ENCODE peak calls at places on chromosomes 4 and X, in nine cellular contexts. U is progenitor cell of endocrine pancreas; Z is COLO829; J is mesendoderm; P is astrocyte of the spinal cord; S is glomerular endothelial cell; N is stimulated activated CD8-positive, alpha-beta memory T cell treated with anti-CD3 and anti-CD28 coated beads, Interleukin-7, amount 100 ng/mL, for 1 hour; V is ELR; L is brain microvascular endothelial cell. I is an unnamed sample.

GRCh38 chrX:120269379-120270035 is 18.9 kb downstream of the ZBTB33 start:
- DNase-seq in U (no peak), Z (no peak), J (no peak), P (no peak), S (no peak), N (no peak), V (no peak), L (no peak), I (peak)

GRCh38 chr4:87034527-87034926 is 99.7 kb downstream of the AFF1 start:
- DNase-seq in U (no peak), Z (no peak), J (no peak), P (no peak), S (no peak), N (no peak), V (no peak), L (no peak), I (no peak)

GRCh38 chr4:105677689-105678088 is 30.8 kb downstream of the INTS12 start:
- DNase-seq in U (no peak), Z (no peak), J (no peak), P (no peak), S (no peak), N (no peak), V (no peak), L (no peak), I (no peak)

GRCh38 chr4:123452585-123452984 is 56.0 kb downstream of the SPRY1 start:
- DNase-seq in U (no peak), Z (peak), J (no peak), P (peak), S (peak), N (no peak), V (peak), L (peak), I (peak)

GRCh38 chrX:12162420-12162819 is 24.1 kb downstream of the FRMPD4 start:
- DNase-seq in U (no peak), Z (no peak), J (no peak), P (no peak), S (no peak), N (no peak), V (peak), L (no peak), I (no peak)

GRCh38 chr4:6782147-6782845 is at the start of gene KIAA0232:
- DNase-seq in U (peak), Z (peak), J (peak), P (peak), S (no peak), N (peak), V (peak), L (peak), I (peak)

GRCh38 chr4:87502580-87503238 is 26.5 kb downstream of the SPARCL1 start:
- DNase-seq in U (no peak), Z (peak), J (no peak), P (no peak), S (peak), N (no peak), V (peak), L (no peak), I (peak)

GRCh38 chrX:68841251-68842049 is 12.6 kb downstream of the EFNB1 start:
- DNase-seq in U (no peak), Z (no peak), J (no peak), P (no peak), S (no peak), N (no peak), V (no peak), L (no peak), I (no peak)

GRCh38 chrX:19893722-19894121 is 6.3 kb upstream of the SH3KBP1 start:
- DNase-seq in U (no peak), Z (no peak), J (no peak), P (peak), S (no peak), N (no peak), V (peak), L (peak), I (no peak)

GRCh38 chrX:112866175-112866574 is 25.5 kb upstream of the AMOT start:
- DNase-seq in U (no peak), Z (no peak), J (no peak), P (no peak), S (no peak), N (no peak), V (no peak), L (no peak), I (no peak)

GRCh38 chr4:170420255-170420693 is 330.5 kb upstream of the AADAT start:
- DNase-seq in U (no peak), Z (no peak), J (no peak), P (no peak), S (no peak), N (no peak), V (no peak), L (no peak), I (no peak)

I was measured in hippocampal formation.